ENCODE peak calls at places on chromosome 6, in nine cellular contexts. R is hepatic stellate cell, W is transverse colon, F is spleen, U is A549, C is endothelial cell of umbilical vein, G is ELR, H is RPMI7951, E is activated T-cell treated with anti-CD3 and anti-CD28 coated beads for 4 hours. Z is an unnamed sample.

GRCh38 chr6:167907837-167908681 is 81.3 kb downstream of the AFDN start:
- DNase-seq in R (peak; percentile 12), W (peak; percentile 38), F (no peak), U (peak; percentile 37), C (peak; percentile 15), G (peak; percentile 49), H (peak; percentile 41), E (no peak), Z (peak; percentile 40)

GRCh38 chr6:127202676-127203075 is 64.0 kb upstream of the RNF146 start:
- DNase-seq in R (no peak), W (no peak), F (no peak), U (no peak), C (no peak), G (no peak), H (no peak), E (no peak), Z (no peak)

GRCh38 chr6:43817192-43817591 is 47.2 kb downstream of the VEGFA start:
- DNase-seq in R (peak; percentile 50), W (peak; percentile 55), F (no peak), U (peak; percentile 62), C (no peak), G (peak; percentile 72), H (peak; percentile 48), E (peak; percentile 11), Z (peak; percentile 63)

GRCh38 chr6:13511913-13512717 is 24.7 kb upstream of the GFOD1 start:
- DNase-seq in R (no peak), W (peak; percentile 84), F (no peak), U (no peak), C (peak; percentile 66), G (no peak), H (no peak), E (no peak), Z (no peak)

GRCh38 chr6:32659856-32660595 is 6.4 kb downstream of the HLA-DQB1 start:
- DNase-seq in R (no peak), W (no peak), F (peak; percentile 79), U (no peak), C (no peak), G (no peak), H (no peak), E (no peak), Z (no peak)

GRCh38 chr6:15786846-15787245 is 124.0 kb upstream of the DTNBP1 start:
- DNase-seq in R (no peak), W (no peak), F (no peak), U (no peak), C (no peak), G (no peak), H (no peak), E (no peak), Z (no peak)

GRCh38 chr6:111411978-111412574 is 70.9 kb downstream of the REV3L start:
- DNase-seq in R (no peak), W (no peak), F (no peak), U (no peak), C (no peak), G (no peak), H (no peak), E (no peak), Z (no peak)

GRCh38 chr6:26234421-26235239 is 130.4 kb upstream of the BTN3A2 start:
- DNase-seq in R (peak; percentile 78), W (peak; percentile 82), F (peak; percentile 91), U (peak; percentile 89), C (peak; percentile 89), G (peak; percentile 90), H (peak; percentile 95), E (peak; percentile 36), Z (peak; percentile 76)

GRCh38 chr6:105794870-105795269 is 291.3 kb upstream of the PRDM1 start:
- DNase-seq in R (no peak), W (no peak), F (no peak), U (no peak), C (no peak), G (no peak), H (no peak), E (no peak), Z (no peak)

GRCh38 chr6:88349511-88349910 is 183.4 kb upstream of the CNR1 start:
- DNase-seq in R (no peak), W (no peak), F (no peak), U (no peak), C (peak; percentile 51), G (no peak), H (peak; percentile 21), E (no peak), Z (no peak)

GRCh38 chr6:38027685-38028373 is 208.3 kb downstream of the ZFAND3 start:
- DNase-seq in R (no peak), W (no peak), F (no peak), U (no peak), C (peak; percentile 22), G (no peak), H (no peak), E (no peak), Z (peak; percentile 16)

GRCh38 chr6:33320315-33321181 is 3.0 kb upstream of the ZBTB22 start:
- DNase-seq in R (peak; percentile 82), W (peak; percentile 33), F (peak; percentile 77), U (no peak), C (peak; percentile 66), G (peak; percentile 97), H (peak; percentile 80), E (no peak), Z (no peak)